ENCODE peak calls at places on chromosome X, in ten cellular contexts. G is naive thymus-derived CD8-positive, alpha-beta T cell; P is ELR; Q is EH; T is ovary; V is epithelial cell of proximal tubule; L is HCT116; I is T-helper 2 cell; K is activated CD4-positive, CD25-positive, alpha-beta regulatory T cell treated with anti-CD3 and anti-CD28 coated beads, Interleukin-2, amount 50 U/mL, for 72 hours; R is OCI-LY7. B is an unnamed sample.

GRCh38 chrX:38975368-38975767 is 174.1 kb downstream of the MID1IP1 start:
- DNase-seq in G (no peak), P (no peak), Q (no peak), T (no peak), V (no peak), L (no peak), I (no peak), K (no peak), R (no peak), B (no peak)

GRCh38 chrX:47191331-47191730 is 2.3 kb upstream of the UBA1 start:
- DNase-seq in G (peak), P (peak), Q (peak), T (no peak), V (no peak), L (peak), I (no peak), K (peak), R (peak), B (peak)

GRCh38 chrX:107228486-107228819 is 22.0 kb downstream of the DNAAF6 start:
- DNase-seq in G (no peak), P (no peak), Q (no peak), T (no peak), V (no peak), L (no peak), I (no peak), K (no peak), R (no peak), B (no peak)

GRCh38 chrX:768596-768995 is 138.0 kb downstream of the SHOX start:
- DNase-seq in G (no peak), P (no peak), Q (no peak), T (no peak), V (no peak), L (no peak), I (no peak), K (no peak), R (no peak), B (no peak)

GRCh38 chrX:150572206-150572605 is 3.8 kb downstream of the MTM1 start:
- DNase-seq in G (no peak), P (no peak), Q (no peak), T (no peak), V (no peak), L (no peak), I (no peak), K (no peak), R (no peak), B (no peak)

GRCh38 chrX:46209768-46210167 is 335.5 kb downstream of the ZNF674 start:
- DNase-seq in G (no peak), P (no peak), Q (no peak), T (no peak), V (no peak), L (peak), I (no peak), K (no peak), R (no peak), B (no peak)

GRCh38 chrX:124555036-124555595 is 208.8 kb downstream of the SH2D1A start:
- DNase-seq in G (no peak), P (peak), Q (peak), T (no peak), V (no peak), L (no peak), I (no peak), K (no peak), R (no peak), B (no peak)

GRCh38 chrX:15468036-15468435 is 25.1 kb downstream of the PIR start:
- DNase-seq in G (no peak), P (peak), Q (peak), T (peak), V (no peak), L (no peak), I (no peak), K (no peak), R (peak), B (peak)

GRCh38 chrX:153818571-153819397 is 11.6 kb downstream of the PDZD4 start:
- DNase-seq in G (peak), P (peak), Q (peak), T (no peak), V (no peak), L (no peak), I (peak), K (peak), R (no peak), B (peak)

GRCh38 chrX:44876076-44876475 is 3.1 kb downstream of the KDM6A start:
- DNase-seq in G (no peak), P (peak), Q (peak), T (no peak), V (no peak), L (no peak), I (no peak), K (no peak), R (no peak), B (no peak)

GRCh38 chrX:101057095-101057714 is 5.3 kb upstream of the TRMT2B start:
- DNase-seq in G (no peak), P (peak), Q (peak), T (no peak), V (no peak), L (no peak), I (no peak), K (no peak), R (peak), B (no peak)

GRCh38 chrX:31546130-31546529 is 474.3 kb upstream of the FTHL17 start:
- DNase-seq in G (no peak), P (peak), Q (peak), T (no peak), V (peak), L (no peak), I (no peak), K (no peak), R (no peak), B (no peak)

GRCh38 chrX:119041175-119041574 is 31.6 kb upstream of the CT47C1 start:
- DNase-seq in G (no peak), P (peak), Q (peak), T (peak), V (peak), L (peak), I (no peak), K (no peak), R (no peak), B (peak)

GRCh38 chrX:134459683-134460004 is 321 bp upstream of the HPRT1 start:
- DNase-seq in G (no peak), P (no peak), Q (no peak), T (no peak), V (no peak), L (no peak), I (no peak), K (no peak), R (peak), B (no peak)

GRCh38 chrX:114924846-114925245 is 92.6 kb downstream of the IL13RA2 start:
- DNase-seq in G (no peak), P (peak), Q (peak), T (no peak), V (no peak), L (no peak), I (no peak), K (no peak), R (no peak), B (no peak)

GRCh38 chrX:114675365-114675764 is 91.5 kb downstream of the HTR2C start:
- DNase-seq in G (no peak), P (peak), Q (peak), T (no peak), V (no peak), L (no peak), I (no peak), K (no peak), R (no peak), B (no peak)

GRCh38 chrX:133985164-133986007 is at the start of gene GPC3:
- DNase-seq in G (peak), P (no peak), Q (peak), T (peak), V (no peak), L (no peak), I (peak), K (peak), R (no peak), B (peak)

GRCh38 chrX:69238153-69238959 is 73.1 kb upstream of the PJA1 start:
- DNase-seq in G (no peak), P (no peak), Q (peak), T (no peak), V (no peak), L (no peak), I (no peak), K (no peak), R (no peak), B (peak)

GRCh38 chrX:41823402-41823801 is 99.4 kb downstream of the GPR82 start:
- DNase-seq in G (no peak), P (no peak), Q (peak), T (no peak), V (no peak), L (no peak), I (no peak), K (no peak), R (no peak), B (no peak)

GRCh38 chrX:21963736-21964135 is 23.2 kb downstream of the SMS start:
- DNase-seq in G (no peak), P (no peak), Q (peak), T (peak), V (no peak), L (no peak), I (no peak), K (no peak), R (no peak), B (peak)

GRCh38 chrX:70635669-70636068 is 191.0 kb downstream of the DLG3 start:
- DNase-seq in G (no peak), P (no peak), Q (no peak), T (no peak), V (no peak), L (no peak), I (no peak), K (no peak), R (no peak), B (no peak)

GRCh38 chrX:104310084-104310483 is 55.4 kb upstream of the ESX1 start:
- DNase-seq in G (no peak), P (peak), Q (peak), T (no peak), V (no peak), L (no peak), I (no peak), K (no peak), R (no peak), B (no peak)

GRCh38 chrX:129719931-129720520 is 18.8 kb upstream of the XPNPEP2 start:
- DNase-seq in G (no peak), P (peak), Q (no peak), T (no peak), V (no peak), L (no peak), I (no peak), K (no peak), R (no peak), B (no peak)

GRCh38 chrX:119688856-119689455 is 4.0 kb downstream of the SEPTIN6 start:
- DNase-seq in G (peak), P (no peak), Q (no peak), T (no peak), V (no peak), L (no peak), I (no peak), K (no peak), R (no peak), B (no peak)

GRCh38 chrX:130224810-130225209 is 43.9 kb downstream of the ZNF280C start:
- DNase-seq in G (no peak), P (no peak), Q (no peak), T (no peak), V (no peak), L (no peak), I (no peak), K (no peak), R (no peak), B (no peak)

GRCh38 chrX:155148724-155149537 is 67.3 kb upstream of the VBP1 start:
- DNase-seq in G (no peak), P (peak), Q (peak), T (peak), V (no peak), L (no peak), I (no peak), K (no peak), R (peak), B (peak)

GRCh38 chrX:41900321-41900720 is 23.0 kb downstream of the CASK start:
- DNase-seq in G (no peak), P (no peak), Q (no peak), T (no peak), V (no peak), L (no peak), I (no peak), K (no peak), R (peak), B (no peak)

GRCh38 chrX:56113785-56114436 is 118.2 kb upstream of the KLF8 start:
- DNase-seq in G (no peak), P (no peak), Q (no peak), T (no peak), V (no peak), L (no peak), I (no peak), K (no peak), R (no peak), B (no peak)

GRCh38 chrX:37701588-37701987 is 16.0 kb downstream of the XK start:
- DNase-seq in G (no peak), P (no peak), Q (no peak), T (no peak), V (no peak), L (no peak), I (no peak), K (no peak), R (no peak), B (no peak)

GRCh38 chrX:31233941-31234496 is 162.2 kb upstream of the FTHL17 start:
- DNase-seq in G (no peak), P (no peak), Q (no peak), T (no peak), V (no peak), L (no peak), I (no peak), K (no peak), R (peak), B (no peak)

GRCh38 chrX:2301901-2302300 is 198.9 kb downstream of the DHRSX start:
- DNase-seq in G (no peak), P (no peak), Q (no peak), T (no peak), V (no peak), L (no peak), I (no peak), K (no peak), R (no peak), B (no peak)

GRCh38 chrX:131762802-131763234 is 218.9 kb downstream of the OR13H1 start:
- DNase-seq in G (no peak), P (peak), Q (no peak), T (peak), V (no peak), L (no peak), I (no peak), K (no peak), R (no peak), B (no peak)

GRCh38 chrX:108304210-108304609 is 134.0 kb downstream of the COL4A6 start:
- DNase-seq in G (no peak), P (peak), Q (no peak), T (no peak), V (no peak), L (no peak), I (no peak), K (no peak), R (peak), B (no peak)

GRCh38 chrX:40938418-40938817 is 146.8 kb upstream of the USP9X start:
- DNase-seq in G (no peak), P (peak), Q (peak), T (no peak), V (no peak), L (no peak), I (no peak), K (no peak), R (no peak), B (no peak)

GRCh38 chrX:1649623-1650022 is 34.8 kb downstream of the ASMT start:
- DNase-seq in G (no peak), P (no peak), Q (peak), T (no peak), V (no peak), L (no peak), I (no peak), K (no peak), R (no peak), B (no peak)

GRCh38 chrX:118552501-118552900 is 56.9 kb downstream of the DOCK11 start:
- DNase-seq in G (no peak), P (peak), Q (peak), T (no peak), V (no peak), L (peak), I (no peak), K (no peak), R (no peak), B (no peak)

GRCh38 chrX:145751943-145752342 is 65.7 kb upstream of the SLITRK2 start:
- DNase-seq in G (no peak), P (no peak), Q (no peak), T (no peak), V (no peak), L (no peak), I (no peak), K (no peak), R (no peak), B (no peak)

GRCh38 chrX:68432648-68433047 is 647 bp downstream of the OPHN1 start:
- DNase-seq in G (no peak), P (peak), Q (peak), T (no peak), V (no peak), L (no peak), I (no peak), K (no peak), R (no peak), B (no peak)